ENCODE peak calls at places on chromosomes 6 and 20, in four cellular contexts. X is transverse colon, M is hepatocyte, R is thoracic aorta. F is an unnamed sample. For H3K27me3, the result is how much of the 10 kb centered on the place peaks cover.

GRCh38 chr6:167577891-167578361 is 248.8 kb upstream of the AFDN start:
- DNase-seq in M (no peak), X (no peak), R (no peak), F (no peak)

GRCh38 chr20:45779011-45779915 is 12.4 kb downstream of the WFDC3 start:
- DNase-seq in X (peak), M (peak), R (peak), F (peak)

GRCh38 chr6:50850223-50850751 is 31.6 kb downstream of the TFAP2B start:
- DNase-seq in X (no peak), M (peak), R (no peak), F (no peak)

GRCh38 chr20:62370115-62370806 is 3.1 kb upstream of the LAMA5 start:
- DNase-seq in M (peak), X (no peak), R (no peak), F (peak)

GRCh38 chr6:155228549-155229166 is 35.2 kb upstream of the CLDN20 start:
- DNase-seq in M (peak), X (no peak), R (no peak), F (no peak)

GRCh38 chr6:166441641-166442078 is 58.9 kb upstream of the MPC1 start:
- DNase-seq in R (no peak), M (no peak), X (no peak), F (no peak)

GRCh38 chr6:72959821-72960220 is 265.5 kb downstream of the KHDC1L start:
- DNase-seq in X (no peak), R (no peak), M (no peak), F (no peak)

GRCh38 chr6:43823390-43823789 is 53.4 kb downstream of the VEGFA start:
- DNase-seq in X (no peak), R (no peak), M (no peak), F (no peak)

GRCh38 chr6:157597461-157598312 is 216.7 kb downstream of the ZDHHC14 start:
- DNase-seq in R (no peak), M (peak), X (peak), F (no peak)

GRCh38 chr20:38201356-38201755 is 36.3 kb upstream of the TGM2 start:
- DNase-seq in M (no peak), R (no peak), X (no peak), F (no peak)

GRCh38 chr6:161836643-161837448 is 563.0 kb upstream of the AGPAT4 start:
- DNase-seq in R (no peak), X (no peak), M (peak), F (no peak)

GRCh38 chr20:44231713-44232468 is 15.2 kb upstream of the GDAP1L1 start:
- DNase-seq in X (no peak), M (no peak), R (no peak), F (no peak)

GRCh38 chr6:130928158-130928917 is 101.1 kb downstream of the SMLR1 start:
- DNase-seq in X (no peak), M (no peak), R (no peak), F (no peak)

GRCh38 chr6:68229566-68229965 is 405.5 kb upstream of the ADGRB3 start:
- DNase-seq in X (no peak), M (no peak), R (no peak), F (no peak)

GRCh38 chr6:139271056-139271455 is 20.7 kb downstream of the TXLNB start:
- DNase-seq in X (peak), M (no peak), R (no peak), F (no peak)

GRCh38 chr6:112307707-112308106 is 39.4 kb upstream of the RFPL4B start:
- DNase-seq in X (no peak), R (no peak), M (no peak), F (no peak)

GRCh38 chr20:50034567-50035170 is 51.9 kb downstream of the SNAI1 start:
- DNase-seq in M (no peak), X (no peak), R (peak), F (peak)

GRCh38 chr6:10759884-10760329 is 12.3 kb downstream of the TMEM14B start:
- DNase-seq in R (no peak), X (no peak), M (peak), F (no peak)

GRCh38 chr20:3046677-3047462 is 1.0 kb downstream of the MRPS26 start:
- DNase-seq in X (no peak), M (no peak), R (no peak), F (no peak)

GRCh38 chr6:12009904-12010634 is 2.0 kb upstream of the HIVEP1 start:
- DNase-seq in X (no peak), R (no peak), M (no peak), F (no peak)

GRCh38 chr6:37024665-37025337 is 19.3 kb downstream of the FGD2 start:
- DNase-seq in R (no peak), X (no peak), M (no peak), F (no peak)

GRCh38 chr6:112085666-112086065 is 1.6 kb downstream of the TUBE1 start:
- DNase-seq in X (no peak), M (no peak), R (no peak), F (no peak)

GRCh38 chr6:157106487-157106886 is 216.8 kb downstream of the TMEM242 start:
- DNase-seq in M (no peak), X (no peak), R (no peak), F (no peak)

GRCh38 chr6:157935786-157936185 is 45.9 kb upstream of the SYNJ2 start:
- DNase-seq in M (no peak), R (no peak), X (no peak), F (no peak)

GRCh38 chr20:45346851-45347250 is 1.4 kb downstream of the SDC4 start:
- DNase-seq in X (no peak), M (no peak), R (no peak), F (peak)

GRCh38 chr6:84441456-84441855 is 214.0 kb upstream of the CEP162 start:
- DNase-seq in R (no peak), M (no peak), X (no peak), F (no peak)

GRCh38 chr20:48425776-48426175 is 402.0 kb downstream of the PREX1 start:
- DNase-seq in M (no peak), X (no peak), R (no peak), F (no peak)

GRCh38 chr6:158321960-158322359 is 9.7 kb downstream of the TULP4 start:
- DNase-seq in R (no peak), M (peak), X (no peak), F (no peak)

GRCh38 chr20:11178946-11179654 is 505.3 kb upstream of the JAG1 start:
- DNase-seq in X (no peak), M (no peak), R (no peak), F (no peak)

DNA sequence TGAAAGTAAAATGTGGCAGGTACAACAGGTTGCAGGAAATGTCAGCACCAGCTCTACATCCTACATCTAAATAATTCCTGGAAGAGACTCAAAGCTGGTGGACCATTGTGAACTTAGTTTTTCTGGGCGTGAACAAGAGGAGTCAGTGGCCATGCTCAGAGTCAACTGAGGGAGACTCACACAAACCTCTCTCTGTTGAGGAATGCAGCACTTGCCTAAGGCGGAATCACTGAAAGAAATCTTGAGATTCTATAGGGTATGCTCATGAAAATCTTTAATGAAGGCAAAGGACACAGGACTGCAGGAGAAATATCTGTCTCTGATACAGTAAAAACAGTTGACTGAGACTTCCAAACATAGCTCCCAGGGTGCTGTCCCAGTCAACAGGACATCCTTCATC is 22.5 kb downstream of the SLC17A4 start:
- DNase-seq in R (no peak), X (no peak), M (no peak), F (no peak)
- TF ChIP-seq CTCF in R (no peak), X (no peak), M (no peak), F (no peak)

DNA sequence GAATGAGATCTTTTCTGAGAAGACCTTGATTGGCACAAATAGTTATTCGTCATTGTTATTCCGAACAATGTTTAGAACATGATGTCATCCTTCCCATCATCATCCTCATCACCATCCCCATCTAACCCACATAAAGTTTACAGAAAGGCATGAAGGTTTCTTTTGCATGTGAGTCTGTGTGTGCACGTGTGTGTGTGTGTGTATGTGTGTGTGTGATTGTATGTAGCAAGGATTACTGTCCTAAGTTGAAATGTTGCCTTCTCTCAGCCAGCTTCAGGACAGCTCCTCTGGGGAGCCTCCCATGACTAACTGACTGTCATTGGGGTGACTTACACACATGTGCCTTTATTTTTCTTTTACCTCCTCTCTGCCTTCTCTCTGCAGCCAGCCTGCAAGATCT is 113.5 kb downstream of the SLC22A3 start:
- DNase-seq in M (no peak), R (no peak), X (no peak), F (no peak)
- H3K27me3 ChIP-seq in M (under half), R (under half), X (under half), F (under half)

DNA sequence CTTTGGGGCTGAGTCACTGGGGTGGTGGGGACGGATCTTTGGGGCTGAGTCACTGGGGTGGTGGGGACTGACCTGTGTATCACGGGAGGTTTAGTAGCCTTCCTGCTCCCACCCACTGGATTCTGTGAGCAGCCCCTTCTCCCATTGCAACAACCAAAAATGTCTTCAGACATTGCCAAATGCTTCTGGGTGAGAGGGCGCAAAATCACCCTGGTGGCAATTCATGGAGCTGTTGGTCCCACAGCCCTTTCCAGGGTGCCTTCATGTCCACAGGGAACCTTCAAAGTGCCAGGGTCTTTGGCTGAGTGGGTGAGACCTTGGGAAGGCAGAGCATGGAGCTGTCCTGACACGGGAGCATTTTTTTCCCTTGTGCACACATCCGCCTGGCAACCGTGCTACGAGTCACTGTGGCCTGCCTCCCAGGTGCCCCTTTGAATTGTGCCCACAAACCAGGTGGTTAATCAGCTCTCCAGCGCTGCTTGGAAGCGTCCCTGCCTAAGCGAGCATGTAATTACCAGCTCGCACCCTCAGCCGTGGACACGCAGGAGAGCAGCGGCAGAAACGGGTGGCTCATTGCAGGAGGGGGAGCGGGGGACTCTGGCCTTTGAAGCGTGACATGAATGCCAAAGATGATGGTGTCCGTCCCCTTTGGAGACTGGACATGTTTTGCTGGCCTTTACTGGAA is 27.4 kb upstream of the APCDD1L start:
- DNase-seq in X (no peak), R (no peak), M (no peak), F (no peak)
- H3K27ac ChIP-seq in X (no peak), R (no peak), M (no peak), F (no peak)

DNA sequence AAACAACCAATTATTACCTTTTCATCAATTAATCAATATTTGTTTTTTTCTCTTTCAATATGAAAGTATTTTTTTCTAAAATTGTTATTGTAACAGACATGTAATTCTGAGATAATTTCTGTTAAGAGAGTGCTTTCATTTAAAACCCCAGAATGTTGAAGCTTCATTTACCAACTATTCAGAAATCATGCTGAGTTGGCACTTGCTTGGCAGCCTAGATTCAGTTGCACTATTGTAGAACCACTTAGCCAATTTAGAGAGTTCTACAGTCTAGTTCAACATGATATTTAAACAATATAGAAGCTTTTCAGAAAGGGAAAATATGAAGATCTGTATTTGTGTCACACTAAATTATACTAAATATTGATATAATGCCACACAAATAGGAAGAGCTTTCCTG is 56.1 kb upstream of the NKAIN2 start:
- DNase-seq in M (no peak), X (no peak), R (no peak), F (no peak)
- TF ChIP-seq CTCF in M (no peak), X (no peak), R (no peak), F (no peak)

DNA sequence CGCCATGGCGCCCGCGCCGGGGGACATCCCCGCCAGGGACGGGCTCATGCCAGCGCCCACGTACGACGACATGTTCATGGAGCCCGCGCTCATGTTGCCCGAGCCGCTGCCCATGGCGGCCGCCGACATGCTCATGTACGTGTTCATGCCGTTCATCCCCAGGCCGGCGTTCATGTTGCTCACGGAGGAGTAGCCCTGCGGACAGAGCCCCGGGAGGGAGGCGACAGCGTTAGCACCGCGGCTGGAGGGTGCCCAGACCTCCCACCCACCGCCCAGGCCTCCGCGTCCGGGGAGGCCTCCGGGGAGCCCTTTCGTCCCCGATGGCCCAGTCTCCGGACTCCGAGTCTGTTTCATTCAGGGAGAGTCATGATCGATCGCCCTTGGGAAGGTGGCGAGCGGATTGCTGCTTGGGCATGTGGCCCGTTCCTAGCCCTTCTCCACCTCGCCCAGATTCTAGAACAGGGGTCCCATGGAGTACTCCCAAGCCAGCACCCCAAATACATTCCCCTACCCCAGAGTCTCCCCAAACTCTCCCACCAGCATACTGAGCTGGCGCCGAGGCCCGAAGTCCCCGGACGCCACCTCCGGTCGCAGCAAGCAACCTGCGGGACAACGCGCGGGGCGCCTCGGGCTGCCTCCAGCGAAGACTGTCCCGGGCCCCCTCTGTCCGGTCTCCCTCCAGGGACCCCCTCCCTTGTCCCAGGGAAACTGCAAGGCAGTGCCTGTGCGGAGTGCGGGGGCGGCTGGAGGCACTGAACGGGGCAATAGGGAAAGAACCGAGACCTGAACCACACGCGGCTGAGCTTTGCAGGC is 1.2 kb downstream of the FOXA2 start:
- DNase-seq in M (peak), X (peak), R (no peak), F (no peak)
- H3K27me3 ChIP-seq in M (half or more), X (half or more), R (under half), F (under half)

GRCh38 chr6:122969999-122970398 is 26.0 kb upstream of the CLVS2 start:
- DNase-seq in M (no peak), X (no peak), R (no peak), F (no peak)
- H3K27ac ChIP-seq in M (no peak), X (no peak), R (no peak), F (no peak)

GRCh38 chr20:34083781-34084180 is 28.3 kb downstream of the EIF2S2 start:
- DNase-seq in R (no peak), X (no peak), M (no peak), F (no peak)

GRCh38 chr20:34082232-34082887 is 29.7 kb downstream of the EIF2S2 start:
- DNase-seq in X (no peak), R (no peak), M (no peak), F (no peak)

GRCh38 chr20:34085544-34086040 is 26.5 kb downstream of the EIF2S2 start:
- DNase-seq in M (no peak), R (no peak), X (no peak), F (no peak)

GRCh38 chr20:34084227-34084923 is 27.7 kb downstream of the EIF2S2 start:
- DNase-seq in R (no peak), M (no peak), X (no peak), F (no peak)

DNA sequence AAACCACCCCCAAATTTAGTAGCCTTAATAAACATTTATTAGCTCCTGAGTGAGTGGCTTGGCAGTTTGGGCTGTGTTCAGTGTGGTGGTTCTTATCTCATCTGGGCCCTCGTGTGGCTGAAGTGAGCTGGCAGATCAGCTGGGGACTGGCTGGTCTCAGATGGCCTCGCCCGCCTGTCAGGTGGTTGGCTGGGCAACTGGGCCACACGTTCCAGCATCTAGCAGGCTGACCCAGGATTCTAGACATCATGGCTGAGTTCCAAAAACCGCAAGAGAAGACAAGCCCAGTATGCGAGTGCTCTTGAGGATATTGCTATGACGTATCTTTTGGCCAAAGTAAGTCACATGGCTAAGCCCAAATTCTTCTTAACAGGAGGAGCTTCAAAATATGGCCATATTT is 28.9 kb downstream of the EIF2S2 start:
- DNase-seq in X (peak), R (peak), M (peak), F (peak)
- TF ChIP-seq CTCF in X (no peak), R (peak), M (no peak), F (no peak)

DNA sequence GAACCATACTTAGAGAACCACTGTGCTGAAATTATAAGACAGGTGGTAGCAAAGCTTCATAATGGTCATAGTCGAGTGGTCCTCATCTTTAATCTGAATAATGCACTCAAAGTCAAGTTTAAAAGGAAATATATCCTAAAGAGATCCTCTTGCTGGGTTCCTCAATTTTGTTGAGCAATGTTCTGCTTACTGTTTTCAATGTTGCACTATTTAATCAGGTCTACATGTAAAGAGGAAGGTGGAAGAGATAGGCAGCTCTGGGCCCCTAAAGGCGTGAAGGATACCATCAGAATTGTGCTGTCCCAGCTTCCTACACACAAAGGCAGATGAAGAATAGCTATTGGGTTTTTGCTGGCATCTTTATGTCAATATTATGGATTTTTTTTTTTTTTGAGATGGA is 165.6 kb upstream of the GMDS start:
- DNase-seq in R (no peak), M (no peak), X (no peak), F (no peak)
- H3K27me3 ChIP-seq in R (under half), M (under half), X (under half), F (under half)